ENCODE peak calls at places on chromosomes 5 and 9, in six cellular contexts. One of them, this sample, is unnamed.
A peak's percentile ranks its signal among the peaks of the same experiment; 100 is the strongest.

GRCh38 chr9:33263936-33264472 is 504 bp downstream of the BAG1 start:
- DNase-seq in brain microvascular endothelial cell: no peak
- DNase-seq in non-pigmented ciliary epithelial cell: no peak
- DNase-seq in stimulated activated CD8-positive, alpha-beta memory T cell treated with anti-CD3 and anti-CD28 coated beads, Interleukin-2, amount 100 ng/mL, for 48 hours: peak; percentile 28
- DNase-seq in G401: peak; percentile 35
- DNase-seq in activated CD4-positive, alpha-beta T cell treated with anti-CD3 and anti-CD28 coated beads, Interleukin-2, amount 50 U/mL, for 24 hours: peak; percentile 17
- DNase-seq in this sample: peak; percentile 43

GRCh38 chr5:2036885-2037284 is 154.2 kb upstream of the IRX4 start:
- DNase-seq in brain microvascular endothelial cell: no peak
- DNase-seq in activated CD4-positive, alpha-beta T cell treated with anti-CD3 and anti-CD28 coated beads, Interleukin-2, amount 50 U/mL, for 24 hours: no peak
- DNase-seq in G401: no peak
- DNase-seq in non-pigmented ciliary epithelial cell: no peak
- DNase-seq in stimulated activated CD8-positive, alpha-beta memory T cell treated with anti-CD3 and anti-CD28 coated beads, Interleukin-2, amount 100 ng/mL, for 48 hours: no peak
- DNase-seq in this sample: no peak

GRCh38 chr5:76715734-76716455 is at the start of gene F2R:
- DNase-seq in G401: peak; percentile 45
- DNase-seq in non-pigmented ciliary epithelial cell: no peak
- DNase-seq in activated CD4-positive, alpha-beta T cell treated with anti-CD3 and anti-CD28 coated beads, Interleukin-2, amount 50 U/mL, for 24 hours: no peak
- DNase-seq in brain microvascular endothelial cell: peak; percentile 71
- DNase-seq in stimulated activated CD8-positive, alpha-beta memory T cell treated with anti-CD3 and anti-CD28 coated beads, Interleukin-2, amount 100 ng/mL, for 48 hours: no peak
- DNase-seq in this sample: peak; percentile 22

GRCh38 chr9:36992501-36993316 is 41.4 kb downstream of the PAX5 start:
- DNase-seq in brain microvascular endothelial cell: no peak
- DNase-seq in non-pigmented ciliary epithelial cell: no peak
- DNase-seq in stimulated activated CD8-positive, alpha-beta memory T cell treated with anti-CD3 and anti-CD28 coated beads, Interleukin-2, amount 100 ng/mL, for 48 hours: no peak
- DNase-seq in G401: no peak
- DNase-seq in activated CD4-positive, alpha-beta T cell treated with anti-CD3 and anti-CD28 coated beads, Interleukin-2, amount 50 U/mL, for 24 hours: no peak
- DNase-seq in this sample: no peak

GRCh38 chr9:136370687-136371530 is 2.6 kb downstream of the CARD9 start:
- DNase-seq in non-pigmented ciliary epithelial cell: no peak
- DNase-seq in brain microvascular endothelial cell: no peak
- DNase-seq in activated CD4-positive, alpha-beta T cell treated with anti-CD3 and anti-CD28 coated beads, Interleukin-2, amount 50 U/mL, for 24 hours: no peak
- DNase-seq in stimulated activated CD8-positive, alpha-beta memory T cell treated with anti-CD3 and anti-CD28 coated beads, Interleukin-2, amount 100 ng/mL, for 48 hours: no peak
- DNase-seq in G401: no peak
- DNase-seq in this sample: no peak

GRCh38 chr9:106421772-106422171 is 441.2 kb upstream of the ZNF462 start:
- DNase-seq in stimulated activated CD8-positive, alpha-beta memory T cell treated with anti-CD3 and anti-CD28 coated beads, Interleukin-2, amount 100 ng/mL, for 48 hours: no peak
- DNase-seq in activated CD4-positive, alpha-beta T cell treated with anti-CD3 and anti-CD28 coated beads, Interleukin-2, amount 50 U/mL, for 24 hours: no peak
- DNase-seq in non-pigmented ciliary epithelial cell: no peak
- DNase-seq in brain microvascular endothelial cell: no peak
- DNase-seq in G401: no peak
- DNase-seq in this sample: no peak

GRCh38 chr5:124546643-124547042 is 199.8 kb downstream of the ZNF608 start:
- DNase-seq in non-pigmented ciliary epithelial cell: no peak
- DNase-seq in G401: no peak
- DNase-seq in stimulated activated CD8-positive, alpha-beta memory T cell treated with anti-CD3 and anti-CD28 coated beads, Interleukin-2, amount 100 ng/mL, for 48 hours: no peak
- DNase-seq in brain microvascular endothelial cell: peak; percentile 29
- DNase-seq in activated CD4-positive, alpha-beta T cell treated with anti-CD3 and anti-CD28 coated beads, Interleukin-2, amount 50 U/mL, for 24 hours: no peak
- DNase-seq in this sample: no peak

GRCh38 chr9:137286980-137287383 is 9.5 kb downstream of the TOR4A start:
- DNase-seq in non-pigmented ciliary epithelial cell: no peak
- DNase-seq in activated CD4-positive, alpha-beta T cell treated with anti-CD3 and anti-CD28 coated beads, Interleukin-2, amount 50 U/mL, for 24 hours: no peak
- DNase-seq in G401: peak; percentile 30
- DNase-seq in stimulated activated CD8-positive, alpha-beta memory T cell treated with anti-CD3 and anti-CD28 coated beads, Interleukin-2, amount 100 ng/mL, for 48 hours: no peak
- DNase-seq in brain microvascular endothelial cell: peak; percentile 74
- DNase-seq in this sample: no peak

GRCh38 chr9:77440057-77440456 is 208.1 kb downstream of the GNA14 start:
- DNase-seq in activated CD4-positive, alpha-beta T cell treated with anti-CD3 and anti-CD28 coated beads, Interleukin-2, amount 50 U/mL, for 24 hours: no peak
- DNase-seq in brain microvascular endothelial cell: peak; percentile 73
- DNase-seq in G401: peak; percentile 77
- DNase-seq in non-pigmented ciliary epithelial cell: no peak
- DNase-seq in stimulated activated CD8-positive, alpha-beta memory T cell treated with anti-CD3 and anti-CD28 coated beads, Interleukin-2, amount 100 ng/mL, for 48 hours: no peak
- DNase-seq in this sample: no peak

GRCh38 chr9:121322037-121322736 is 47.9 kb downstream of the STOM start:
- DNase-seq in brain microvascular endothelial cell: peak; percentile 76
- DNase-seq in activated CD4-positive, alpha-beta T cell treated with anti-CD3 and anti-CD28 coated beads, Interleukin-2, amount 50 U/mL, for 24 hours: no peak
- DNase-seq in G401: no peak
- DNase-seq in stimulated activated CD8-positive, alpha-beta memory T cell treated with anti-CD3 and anti-CD28 coated beads, Interleukin-2, amount 100 ng/mL, for 48 hours: no peak
- DNase-seq in non-pigmented ciliary epithelial cell: peak; percentile 88
- DNase-seq in this sample: no peak

GRCh38 chr5:140595538-140595937 is 30.9 kb downstream of the SLC35A4 start:
- DNase-seq in non-pigmented ciliary epithelial cell: no peak
- DNase-seq in G401: no peak
- DNase-seq in brain microvascular endothelial cell: no peak
- DNase-seq in activated CD4-positive, alpha-beta T cell treated with anti-CD3 and anti-CD28 coated beads, Interleukin-2, amount 50 U/mL, for 24 hours: no peak
- DNase-seq in stimulated activated CD8-positive, alpha-beta memory T cell treated with anti-CD3 and anti-CD28 coated beads, Interleukin-2, amount 100 ng/mL, for 48 hours: no peak
- DNase-seq in this sample: peak; percentile 35

GRCh38 chr9:29822458-29822857 is 2249.2 kb upstream of the C9orf72 start:
- DNase-seq in non-pigmented ciliary epithelial cell: no peak
- DNase-seq in G401: no peak
- DNase-seq in stimulated activated CD8-positive, alpha-beta memory T cell treated with anti-CD3 and anti-CD28 coated beads, Interleukin-2, amount 100 ng/mL, for 48 hours: no peak
- DNase-seq in brain microvascular endothelial cell: no peak
- DNase-seq in activated CD4-positive, alpha-beta T cell treated with anti-CD3 and anti-CD28 coated beads, Interleukin-2, amount 50 U/mL, for 24 hours: no peak
- DNase-seq in this sample: no peak

GRCh38 chr5:43773032-43773830 is 170.3 kb downstream of the NNT start:
- DNase-seq in stimulated activated CD8-positive, alpha-beta memory T cell treated with anti-CD3 and anti-CD28 coated beads, Interleukin-2, amount 100 ng/mL, for 48 hours: no peak
- DNase-seq in brain microvascular endothelial cell: peak; percentile 40
- DNase-seq in activated CD4-positive, alpha-beta T cell treated with anti-CD3 and anti-CD28 coated beads, Interleukin-2, amount 50 U/mL, for 24 hours: no peak
- DNase-seq in G401: peak; percentile 3
- DNase-seq in non-pigmented ciliary epithelial cell: peak; percentile 31
- DNase-seq in this sample: no peak

GRCh38 chr5:151770383-151771258 is 1.1 kb upstream of the G3BP1 start:
- DNase-seq in activated CD4-positive, alpha-beta T cell treated with anti-CD3 and anti-CD28 coated beads, Interleukin-2, amount 50 U/mL, for 24 hours: no peak
- DNase-seq in stimulated activated CD8-positive, alpha-beta memory T cell treated with anti-CD3 and anti-CD28 coated beads, Interleukin-2, amount 100 ng/mL, for 48 hours: no peak
- DNase-seq in brain microvascular endothelial cell: peak; percentile 73
- DNase-seq in G401: peak; percentile 86
- DNase-seq in non-pigmented ciliary epithelial cell: peak; percentile 30
- DNase-seq in this sample: peak; percentile 61

GRCh38 chr5:11385901-11386293 is 518.3 kb downstream of the CTNND2 start:
- DNase-seq in activated CD4-positive, alpha-beta T cell treated with anti-CD3 and anti-CD28 coated beads, Interleukin-2, amount 50 U/mL, for 24 hours: no peak
- DNase-seq in stimulated activated CD8-positive, alpha-beta memory T cell treated with anti-CD3 and anti-CD28 coated beads, Interleukin-2, amount 100 ng/mL, for 48 hours: no peak
- DNase-seq in non-pigmented ciliary epithelial cell: no peak
- DNase-seq in G401: peak; percentile 52
- DNase-seq in brain microvascular endothelial cell: no peak
- DNase-seq in this sample: no peak

GRCh38 chr5:136011427-136012001 is 17.3 kb upstream of the TGFBI start:
- DNase-seq in brain microvascular endothelial cell: peak; percentile 62
- DNase-seq in non-pigmented ciliary epithelial cell: no peak
- DNase-seq in G401: no peak
- DNase-seq in stimulated activated CD8-positive, alpha-beta memory T cell treated with anti-CD3 and anti-CD28 coated beads, Interleukin-2, amount 100 ng/mL, for 48 hours: no peak
- DNase-seq in activated CD4-positive, alpha-beta T cell treated with anti-CD3 and anti-CD28 coated beads, Interleukin-2, amount 50 U/mL, for 24 hours: no peak
- DNase-seq in this sample: no peak

GRCh38 chr5:143217804-143218160 is 185.7 kb downstream of the NR3C1 start:
- DNase-seq in G401: no peak
- DNase-seq in stimulated activated CD8-positive, alpha-beta memory T cell treated with anti-CD3 and anti-CD28 coated beads, Interleukin-2, amount 100 ng/mL, for 48 hours: no peak
- DNase-seq in non-pigmented ciliary epithelial cell: no peak
- DNase-seq in activated CD4-positive, alpha-beta T cell treated with anti-CD3 and anti-CD28 coated beads, Interleukin-2, amount 50 U/mL, for 24 hours: no peak
- DNase-seq in brain microvascular endothelial cell: no peak
- DNase-seq in this sample: no peak

GRCh38 chr5:14574891-14575496 is 6.6 kb upstream of the OTULINL start:
- DNase-seq in G401: no peak
- DNase-seq in activated CD4-positive, alpha-beta T cell treated with anti-CD3 and anti-CD28 coated beads, Interleukin-2, amount 50 U/mL, for 24 hours: no peak
- DNase-seq in non-pigmented ciliary epithelial cell: no peak
- DNase-seq in brain microvascular endothelial cell: no peak
- DNase-seq in stimulated activated CD8-positive, alpha-beta memory T cell treated with anti-CD3 and anti-CD28 coated beads, Interleukin-2, amount 100 ng/mL, for 48 hours: no peak
- DNase-seq in this sample: peak; percentile 56

GRCh38 chr5:168269950-168270349 is 21.5 kb upstream of the WWC1 start:
- DNase-seq in non-pigmented ciliary epithelial cell: no peak
- DNase-seq in stimulated activated CD8-positive, alpha-beta memory T cell treated with anti-CD3 and anti-CD28 coated beads, Interleukin-2, amount 100 ng/mL, for 48 hours: no peak
- DNase-seq in brain microvascular endothelial cell: no peak
- DNase-seq in G401: no peak
- DNase-seq in activated CD4-positive, alpha-beta T cell treated with anti-CD3 and anti-CD28 coated beads, Interleukin-2, amount 50 U/mL, for 24 hours: no peak
- DNase-seq in this sample: no peak

GRCh38 chr9:133844876-133845658 is 106.9 kb upstream of the SARDH start:
- DNase-seq in non-pigmented ciliary epithelial cell: peak; percentile 5
- DNase-seq in stimulated activated CD8-positive, alpha-beta memory T cell treated with anti-CD3 and anti-CD28 coated beads, Interleukin-2, amount 100 ng/mL, for 48 hours: no peak
- DNase-seq in activated CD4-positive, alpha-beta T cell treated with anti-CD3 and anti-CD28 coated beads, Interleukin-2, amount 50 U/mL, for 24 hours: no peak
- DNase-seq in brain microvascular endothelial cell: peak; percentile 66
- DNase-seq in G401: no peak
- DNase-seq in this sample: peak; percentile 35

GRCh38 chr5:73274870-73275756 is 102.1 kb downstream of the TMEM174 start:
- DNase-seq in brain microvascular endothelial cell: no peak
- DNase-seq in activated CD4-positive, alpha-beta T cell treated with anti-CD3 and anti-CD28 coated beads, Interleukin-2, amount 50 U/mL, for 24 hours: no peak
- DNase-seq in non-pigmented ciliary epithelial cell: no peak
- DNase-seq in G401: peak; percentile 95
- DNase-seq in stimulated activated CD8-positive, alpha-beta memory T cell treated with anti-CD3 and anti-CD28 coated beads, Interleukin-2, amount 100 ng/mL, for 48 hours: no peak
- DNase-seq in this sample: peak; percentile 23

GRCh38 chr9:112484607-112485006 is 2.0 kb upstream of the KIAA1958 start:
- DNase-seq in activated CD4-positive, alpha-beta T cell treated with anti-CD3 and anti-CD28 coated beads, Interleukin-2, amount 50 U/mL, for 24 hours: no peak
- DNase-seq in non-pigmented ciliary epithelial cell: no peak
- DNase-seq in G401: no peak
- DNase-seq in stimulated activated CD8-positive, alpha-beta memory T cell treated with anti-CD3 and anti-CD28 coated beads, Interleukin-2, amount 100 ng/mL, for 48 hours: no peak
- DNase-seq in brain microvascular endothelial cell: no peak
- DNase-seq in this sample: no peak

GRCh38 chr5:154751854-154752253 is 3.3 kb upstream of the LARP1 start:
- DNase-seq in G401: no peak
- DNase-seq in non-pigmented ciliary epithelial cell: no peak
- DNase-seq in stimulated activated CD8-positive, alpha-beta memory T cell treated with anti-CD3 and anti-CD28 coated beads, Interleukin-2, amount 100 ng/mL, for 48 hours: no peak
- DNase-seq in brain microvascular endothelial cell: no peak
- DNase-seq in activated CD4-positive, alpha-beta T cell treated with anti-CD3 and anti-CD28 coated beads, Interleukin-2, amount 50 U/mL, for 24 hours: no peak
- DNase-seq in this sample: no peak

GRCh38 chr9:120708526-120709224 is 5.6 kb downstream of the MEGF9 start:
- DNase-seq in activated CD4-positive, alpha-beta T cell treated with anti-CD3 and anti-CD28 coated beads, Interleukin-2, amount 50 U/mL, for 24 hours: no peak
- DNase-seq in non-pigmented ciliary epithelial cell: no peak
- DNase-seq in G401: no peak
- DNase-seq in stimulated activated CD8-positive, alpha-beta memory T cell treated with anti-CD3 and anti-CD28 coated beads, Interleukin-2, amount 100 ng/mL, for 48 hours: no peak
- DNase-seq in brain microvascular endothelial cell: no peak
- DNase-seq in this sample: no peak

GRCh38 chr5:71882826-71883744 is 164.0 kb downstream of the CARTPT start:
- DNase-seq in G401: no peak
- DNase-seq in stimulated activated CD8-positive, alpha-beta memory T cell treated with anti-CD3 and anti-CD28 coated beads, Interleukin-2, amount 100 ng/mL, for 48 hours: no peak
- DNase-seq in activated CD4-positive, alpha-beta T cell treated with anti-CD3 and anti-CD28 coated beads, Interleukin-2, amount 50 U/mL, for 24 hours: no peak
- DNase-seq in non-pigmented ciliary epithelial cell: no peak
- DNase-seq in brain microvascular endothelial cell: peak; percentile 14
- DNase-seq in this sample: no peak

GRCh38 chr5:126368239-126368812 is 54.9 kb upstream of the GRAMD2B start:
- DNase-seq in activated CD4-positive, alpha-beta T cell treated with anti-CD3 and anti-CD28 coated beads, Interleukin-2, amount 50 U/mL, for 24 hours: no peak
- DNase-seq in brain microvascular endothelial cell: no peak
- DNase-seq in non-pigmented ciliary epithelial cell: no peak
- DNase-seq in stimulated activated CD8-positive, alpha-beta memory T cell treated with anti-CD3 and anti-CD28 coated beads, Interleukin-2, amount 100 ng/mL, for 48 hours: no peak
- DNase-seq in G401: no peak
- DNase-seq in this sample: no peak

GRCh38 chr5:123266365-123266764 is 156.8 kb downstream of the CEP120 start:
- DNase-seq in brain microvascular endothelial cell: no peak
- DNase-seq in G401: no peak
- DNase-seq in stimulated activated CD8-positive, alpha-beta memory T cell treated with anti-CD3 and anti-CD28 coated beads, Interleukin-2, amount 100 ng/mL, for 48 hours: no peak
- DNase-seq in non-pigmented ciliary epithelial cell: no peak
- DNase-seq in activated CD4-positive, alpha-beta T cell treated with anti-CD3 and anti-CD28 coated beads, Interleukin-2, amount 50 U/mL, for 24 hours: no peak
- DNase-seq in this sample: no peak

GRCh38 chr9:75452512-75452911 is 364.2 kb downstream of the OSTF1 start:
- DNase-seq in non-pigmented ciliary epithelial cell: no peak
- DNase-seq in stimulated activated CD8-positive, alpha-beta memory T cell treated with anti-CD3 and anti-CD28 coated beads, Interleukin-2, amount 100 ng/mL, for 48 hours: no peak
- DNase-seq in G401: no peak
- DNase-seq in activated CD4-positive, alpha-beta T cell treated with anti-CD3 and anti-CD28 coated beads, Interleukin-2, amount 50 U/mL, for 24 hours: no peak
- DNase-seq in brain microvascular endothelial cell: no peak
- DNase-seq in this sample: no peak

GRCh38 chr9:21674894-21675293 is 127.5 kb upstream of the MTAP start:
- DNase-seq in stimulated activated CD8-positive, alpha-beta memory T cell treated with anti-CD3 and anti-CD28 coated beads, Interleukin-2, amount 100 ng/mL, for 48 hours: no peak
- DNase-seq in G401: no peak
- DNase-seq in activated CD4-positive, alpha-beta T cell treated with anti-CD3 and anti-CD28 coated beads, Interleukin-2, amount 50 U/mL, for 24 hours: no peak
- DNase-seq in brain microvascular endothelial cell: no peak
- DNase-seq in non-pigmented ciliary epithelial cell: no peak
- DNase-seq in this sample: no peak

GRCh38 chr5:14465086-14465485 is 116.5 kb upstream of the OTULINL start:
- DNase-seq in G401: no peak
- DNase-seq in activated CD4-positive, alpha-beta T cell treated with anti-CD3 and anti-CD28 coated beads, Interleukin-2, amount 50 U/mL, for 24 hours: no peak
- DNase-seq in brain microvascular endothelial cell: no peak
- DNase-seq in stimulated activated CD8-positive, alpha-beta memory T cell treated with anti-CD3 and anti-CD28 coated beads, Interleukin-2, amount 100 ng/mL, for 48 hours: no peak
- DNase-seq in non-pigmented ciliary epithelial cell: no peak
- DNase-seq in this sample: no peak

GRCh38 chr5:148401604-148402003 is 17.8 kb downstream of the FBXO38 start:
- DNase-seq in activated CD4-positive, alpha-beta T cell treated with anti-CD3 and anti-CD28 coated beads, Interleukin-2, amount 50 U/mL, for 24 hours: no peak
- DNase-seq in brain microvascular endothelial cell: no peak
- DNase-seq in non-pigmented ciliary epithelial cell: no peak
- DNase-seq in stimulated activated CD8-positive, alpha-beta memory T cell treated with anti-CD3 and anti-CD28 coated beads, Interleukin-2, amount 100 ng/mL, for 48 hours: no peak
- DNase-seq in G401: no peak
- DNase-seq in this sample: no peak

GRCh38 chr9:121568541-121569265 is 69.1 kb upstream of the GGTA1 start:
- DNase-seq in activated CD4-positive, alpha-beta T cell treated with anti-CD3 and anti-CD28 coated beads, Interleukin-2, amount 50 U/mL, for 24 hours: no peak
- DNase-seq in G401: no peak
- DNase-seq in non-pigmented ciliary epithelial cell: no peak
- DNase-seq in stimulated activated CD8-positive, alpha-beta memory T cell treated with anti-CD3 and anti-CD28 coated beads, Interleukin-2, amount 100 ng/mL, for 48 hours: no peak
- DNase-seq in brain microvascular endothelial cell: no peak
- DNase-seq in this sample: peak; percentile 50

GRCh38 chr5:24487371-24487770 is 157.4 kb downstream of the CDH10 start:
- DNase-seq in brain microvascular endothelial cell: no peak
- DNase-seq in activated CD4-positive, alpha-beta T cell treated with anti-CD3 and anti-CD28 coated beads, Interleukin-2, amount 50 U/mL, for 24 hours: no peak
- DNase-seq in stimulated activated CD8-positive, alpha-beta memory T cell treated with anti-CD3 and anti-CD28 coated beads, Interleukin-2, amount 100 ng/mL, for 48 hours: no peak
- DNase-seq in non-pigmented ciliary epithelial cell: no peak
- DNase-seq in G401: no peak
- DNase-seq in this sample: no peak

GRCh38 chr5:86716121-86716520 is 98.4 kb downstream of the COX7C start:
- DNase-seq in activated CD4-positive, alpha-beta T cell treated with anti-CD3 and anti-CD28 coated beads, Interleukin-2, amount 50 U/mL, for 24 hours: no peak
- DNase-seq in G401: no peak
- DNase-seq in brain microvascular endothelial cell: no peak
- DNase-seq in non-pigmented ciliary epithelial cell: no peak
- DNase-seq in stimulated activated CD8-positive, alpha-beta memory T cell treated with anti-CD3 and anti-CD28 coated beads, Interleukin-2, amount 100 ng/mL, for 48 hours: no peak
- DNase-seq in this sample: no peak

GRCh38 chr9:101311759-101312420 is 72.9 kb downstream of the BAAT start:
- DNase-seq in stimulated activated CD8-positive, alpha-beta memory T cell treated with anti-CD3 and anti-CD28 coated beads, Interleukin-2, amount 100 ng/mL, for 48 hours: no peak
- DNase-seq in activated CD4-positive, alpha-beta T cell treated with anti-CD3 and anti-CD28 coated beads, Interleukin-2, amount 50 U/mL, for 24 hours: peak; percentile 36
- DNase-seq in brain microvascular endothelial cell: peak; percentile 60
- DNase-seq in G401: peak; percentile 84
- DNase-seq in non-pigmented ciliary epithelial cell: peak; percentile 68
- DNase-seq in this sample: no peak

GRCh38 chr9:129005336-129005997 is 22.7 kb downstream of the SH3GLB2 start:
- DNase-seq in non-pigmented ciliary epithelial cell: no peak
- DNase-seq in stimulated activated CD8-positive, alpha-beta memory T cell treated with anti-CD3 and anti-CD28 coated beads, Interleukin-2, amount 100 ng/mL, for 48 hours: no peak
- DNase-seq in G401: peak; percentile 13
- DNase-seq in activated CD4-positive, alpha-beta T cell treated with anti-CD3 and anti-CD28 coated beads, Interleukin-2, amount 50 U/mL, for 24 hours: no peak
- DNase-seq in brain microvascular endothelial cell: no peak
- DNase-seq in this sample: no peak

GRCh38 chr9:17930091-17930490 is 351.2 kb downstream of the SH3GL2 start:
- DNase-seq in non-pigmented ciliary epithelial cell: no peak
- DNase-seq in brain microvascular endothelial cell: no peak
- DNase-seq in stimulated activated CD8-positive, alpha-beta memory T cell treated with anti-CD3 and anti-CD28 coated beads, Interleukin-2, amount 100 ng/mL, for 48 hours: no peak
- DNase-seq in G401: no peak
- DNase-seq in activated CD4-positive, alpha-beta T cell treated with anti-CD3 and anti-CD28 coated beads, Interleukin-2, amount 50 U/mL, for 24 hours: no peak
- DNase-seq in this sample: no peak

This sample was measured in gastrocnemius medialis.